ENCODE peak calls at places on chromosome 7, in five cellular contexts. L, C, W, G and K are unnamed samples.

GRCh38 chr7:80722596-80723141 is 84.2 kb downstream of the CD36 start:
- DNase-seq in W (peak), C (no peak), L (peak), G (no peak), K (peak)

GRCh38 chr7:50531401-50531906 is 33.8 kb downstream of the DDC start:
- DNase-seq in C (peak), W (no peak), L (peak), G (no peak), K (no peak)

GRCh38 chr7:155705656-155706360 is 61.3 kb downstream of the RBM33 start:
- DNase-seq in W (no peak), C (no peak), L (no peak), G (no peak), K (no peak)

GRCh38 chr7:26603631-26604030 is 260.8 kb downstream of the SKAP2 start:
- DNase-seq in G (no peak), L (no peak), W (no peak), C (no peak), K (peak)

GRCh38 chr7:80630611-80631010 is 7.8 kb upstream of the CD36 start:
- DNase-seq in G (no peak), W (no peak), L (peak), C (no peak), K (no peak)

GRCh38 chr7:4960363-4960762 is 1.4 kb upstream of the MMD2 start:
- DNase-seq in C (no peak), W (no peak), G (no peak), L (no peak), K (no peak)

GRCh38 chr7:139752600-139752999 is 25.2 kb downstream of the HIPK2 start:
- DNase-seq in L (no peak), W (no peak), G (no peak), C (no peak), K (no peak)

GRCh38 chr7:127591189-127591588 is 2.3 kb upstream of the FSCN3 start:
- DNase-seq in G (no peak), L (no peak), W (no peak), C (no peak), K (no peak)

GRCh38 chr7:38833329-38833728 is 75.7 kb downstream of the VPS41 start:
- DNase-seq in C (no peak), L (no peak), G (no peak), W (no peak), K (no peak)

GRCh38 chr7:135827391-135827790 is 78.8 kb upstream of the FAM180A start:
- DNase-seq in C (no peak), W (no peak), L (no peak), G (no peak), K (no peak)

GRCh38 chr7:55303220-55303619 is 61.9 kb upstream of the LANCL2 start:
- DNase-seq in C (no peak), G (no peak), W (no peak), L (no peak), K (no peak)

GRCh38 chr7:136857573-136857972 is 10.9 kb upstream of the CHRM2 start:
- DNase-seq in L (peak), G (no peak), W (no peak), C (no peak), K (peak)

GRCh38 chr7:756928-757560 is 30.0 kb upstream of the PRKAR1B start:
- DNase-seq in G (no peak), L (no peak), W (no peak), C (no peak), K (no peak)

GRCh38 chr7:86765931-86766330 is 122.2 kb downstream of the GRM3 start:
- DNase-seq in L (no peak), C (no peak), W (no peak), G (no peak), K (no peak)

GRCh38 chr7:151008511-151009323 is 15.6 kb downstream of the ATG9B start:
- DNase-seq in W (no peak), L (no peak), G (no peak), C (no peak), K (peak)

GRCh38 chr7:128201067-128201689 is 39.9 kb upstream of the LEP start:
- DNase-seq in W (no peak), G (no peak), L (no peak), C (no peak), K (peak)

GRCh38 chr7:13293264-13294002 is 606.0 kb downstream of the ARL4A start:
- DNase-seq in L (no peak), W (no peak), C (no peak), G (no peak), K (no peak)

GRCh38 chr7:101677421-101678137 is 48.5 kb upstream of the MYL10 start:
- DNase-seq in L (peak), W (no peak), G (no peak), C (no peak), K (no peak)

GRCh38 chr7:17661982-17662585 is 278.2 kb downstream of the SNX13 start:
- DNase-seq in C (no peak), L (peak), G (no peak), W (no peak), K (no peak)

GRCh38 chr7:155885162-155886160 is 73.2 kb upstream of the SHH start:
- DNase-seq in C (no peak), G (peak), L (peak), W (peak), K (peak)

GRCh38 chr7:12423355-12423994 is 19.8 kb upstream of the VWDE start:
- DNase-seq in L (peak), C (no peak), W (no peak), G (no peak), K (no peak)

GRCh38 chr7:79293655-79294142 is 159.8 kb downstream of the MAGI2 start:
- DNase-seq in L (peak), W (peak), C (no peak), G (no peak), K (no peak)

GRCh38 chr7:137606061-137606674 is 240.6 kb downstream of the DGKI start:
- DNase-seq in L (peak), C (no peak), G (peak), W (no peak), K (no peak)

GRCh38 chr7:24727165-24728120 is 29.8 kb downstream of the GSDME start:
- DNase-seq in G (no peak), C (no peak), W (no peak), L (no peak), K (no peak)

GRCh38 chr7:4809091-4809591 is 33.7 kb downstream of the AP5Z1 start:
- DNase-seq in C (no peak), W (no peak), G (peak), L (no peak), K (peak)

GRCh38 chr7:107206136-107206535 is 37.3 kb downstream of the HBP1 start:
- DNase-seq in G (no peak), W (no peak), C (no peak), L (no peak), K (no peak)

GRCh38 chr7:147276783-147277370 is 1160.3 kb downstream of the CNTNAP2 start:
- DNase-seq in C (peak), G (no peak), W (no peak), L (no peak), K (no peak)

GRCh38 chr7:43750016-43750887 is 8.2 kb upstream of the BLVRA start:
- DNase-seq in C (no peak), G (no peak), L (peak), W (no peak), K (no peak)

GRCh38 chr7:93239824-93240223 is 7.7 kb downstream of the VPS50 start:
- DNase-seq in W (no peak), L (no peak), G (no peak), C (no peak), K (no peak)

GRCh38 chr7:20785211-20786048 is 1.3 kb downstream of the SP8 start:
- DNase-seq in C (no peak), L (no peak), G (no peak), W (peak), K (peak)

GRCh38 chr7:66301737-66302136 is 96.6 kb downstream of the TPST1 start:
- DNase-seq in C (no peak), G (no peak), W (no peak), L (no peak), K (no peak)

GRCh38 chr7:149662591-149663095 is 110.7 kb downstream of the ZNF467 start:
- DNase-seq in C (no peak), W (peak), L (peak), G (peak), K (peak)

GRCh38 chr7:130430841-130431713 is 9.7 kb downstream of the CEP41 start:
- DNase-seq in G (no peak), W (no peak), C (peak), L (peak), K (no peak)

GRCh38 chr7:7351156-7351555 is 168.8 kb downstream of the C1GALT1 start:
- DNase-seq in W (no peak), G (no peak), L (no peak), C (no peak), K (no peak)

GRCh38 chr7:22569586-22570321 is 69.8 kb upstream of the STEAP1B start:
- DNase-seq in G (peak), L (peak), W (no peak), C (no peak), K (no peak)

GRCh38 chr7:94301024-94301588 is 93.6 kb upstream of the COL1A2 start:
- DNase-seq in G (no peak), L (peak), C (no peak), W (peak), K (peak)

GRCh38 chr7:31692451-31692850 is 5.4 kb downstream of the PPP1R17 start:
- DNase-seq in G (no peak), L (no peak), W (no peak), C (no peak), K (no peak)

GRCh38 chr7:128247108-128247507 is 6.0 kb downstream of the LEP start:
- DNase-seq in L (no peak), G (no peak), C (no peak), W (no peak), K (no peak)